ENCODE peak calls at places on chromosomes 7 and 10, in ten cellular contexts. One of them, this sample, is unnamed.

GRCh38 chr10:6738464-6738824 is 158.4 kb upstream of the PRKCQ start:
- DNase-seq in activated CD4-positive, alpha-beta T cell treated with anti-CD3 and anti-CD28 coated beads, Interleukin-2, amount 50 U/mL, for 1 hour: no peak
- DNase-seq in transverse colon: no peak
- DNase-seq in NCI-H1105: no peak
- DNase-seq in stimulated activated CD4-positive, alpha-beta T cell treated with anti-CD3 and anti-CD28 coated beads, Interleukin-15, amount 100 ng/mL, for 24 hours: no peak
- DNase-seq in effector memory CD8-positive, alpha-beta T cell: no peak
- DNase-seq in SK-N-SH: no peak
- DNase-seq in CD8-positive, alpha-beta memory T cell: no peak
- DNase-seq in stimulated activated naive CD8-positive, alpha-beta T cell treated with anti-CD3 and anti-CD28 coated beads, Interleukin-15, amount 100 ng/mL, for 72 hours: no peak
- DNase-seq in HS-27A: no peak
- DNase-seq in this sample: no peak

GRCh38 chr10:88254091-88254490 is 329.0 kb downstream of the RNLS start:
- DNase-seq in stimulated activated naive CD8-positive, alpha-beta T cell treated with anti-CD3 and anti-CD28 coated beads, Interleukin-15, amount 100 ng/mL, for 72 hours: no peak
- DNase-seq in activated CD4-positive, alpha-beta T cell treated with anti-CD3 and anti-CD28 coated beads, Interleukin-2, amount 50 U/mL, for 1 hour: no peak
- DNase-seq in transverse colon: no peak
- DNase-seq in CD8-positive, alpha-beta memory T cell: no peak
- DNase-seq in HS-27A: no peak
- DNase-seq in NCI-H1105: no peak
- DNase-seq in stimulated activated CD4-positive, alpha-beta T cell treated with anti-CD3 and anti-CD28 coated beads, Interleukin-15, amount 100 ng/mL, for 24 hours: peak
- DNase-seq in effector memory CD8-positive, alpha-beta T cell: no peak
- DNase-seq in SK-N-SH: no peak
- DNase-seq in this sample: no peak

GRCh38 chr7:149860821-149861727 is 12.7 kb upstream of the ATP6V0E2 start:
- DNase-seq in stimulated activated naive CD8-positive, alpha-beta T cell treated with anti-CD3 and anti-CD28 coated beads, Interleukin-15, amount 100 ng/mL, for 72 hours: no peak
- DNase-seq in SK-N-SH: peak
- DNase-seq in activated CD4-positive, alpha-beta T cell treated with anti-CD3 and anti-CD28 coated beads, Interleukin-2, amount 50 U/mL, for 1 hour: no peak
- DNase-seq in transverse colon: no peak
- DNase-seq in NCI-H1105: no peak
- DNase-seq in HS-27A: no peak
- DNase-seq in stimulated activated CD4-positive, alpha-beta T cell treated with anti-CD3 and anti-CD28 coated beads, Interleukin-15, amount 100 ng/mL, for 24 hours: peak
- DNase-seq in CD8-positive, alpha-beta memory T cell: no peak
- DNase-seq in effector memory CD8-positive, alpha-beta T cell: no peak
- DNase-seq in this sample: no peak

GRCh38 chr7:55078465-55079372 is 59.9 kb downstream of the EGFR start:
- DNase-seq in HS-27A: no peak
- DNase-seq in NCI-H1105: no peak
- DNase-seq in effector memory CD8-positive, alpha-beta T cell: no peak
- DNase-seq in SK-N-SH: no peak
- DNase-seq in CD8-positive, alpha-beta memory T cell: no peak
- DNase-seq in transverse colon: peak
- DNase-seq in activated CD4-positive, alpha-beta T cell treated with anti-CD3 and anti-CD28 coated beads, Interleukin-2, amount 50 U/mL, for 1 hour: no peak
- DNase-seq in stimulated activated CD4-positive, alpha-beta T cell treated with anti-CD3 and anti-CD28 coated beads, Interleukin-15, amount 100 ng/mL, for 24 hours: no peak
- DNase-seq in stimulated activated naive CD8-positive, alpha-beta T cell treated with anti-CD3 and anti-CD28 coated beads, Interleukin-15, amount 100 ng/mL, for 72 hours: no peak
- DNase-seq in this sample: no peak

GRCh38 chr10:132591166-132591971 is 53.8 kb downstream of the INPP5A start:
- DNase-seq in NCI-H1105: no peak
- DNase-seq in activated CD4-positive, alpha-beta T cell treated with anti-CD3 and anti-CD28 coated beads, Interleukin-2, amount 50 U/mL, for 1 hour: no peak
- DNase-seq in transverse colon: peak
- DNase-seq in effector memory CD8-positive, alpha-beta T cell: no peak
- DNase-seq in SK-N-SH: no peak
- DNase-seq in HS-27A: no peak
- DNase-seq in CD8-positive, alpha-beta memory T cell: no peak
- DNase-seq in stimulated activated naive CD8-positive, alpha-beta T cell treated with anti-CD3 and anti-CD28 coated beads, Interleukin-15, amount 100 ng/mL, for 72 hours: no peak
- DNase-seq in stimulated activated CD4-positive, alpha-beta T cell treated with anti-CD3 and anti-CD28 coated beads, Interleukin-15, amount 100 ng/mL, for 24 hours: no peak
- DNase-seq in this sample: no peak

GRCh38 chr10:79424221-79425073 is 21.0 kb downstream of the ZCCHC24 start:
- DNase-seq in CD8-positive, alpha-beta memory T cell: no peak
- DNase-seq in activated CD4-positive, alpha-beta T cell treated with anti-CD3 and anti-CD28 coated beads, Interleukin-2, amount 50 U/mL, for 1 hour: no peak
- DNase-seq in stimulated activated naive CD8-positive, alpha-beta T cell treated with anti-CD3 and anti-CD28 coated beads, Interleukin-15, amount 100 ng/mL, for 72 hours: no peak
- DNase-seq in NCI-H1105: no peak
- DNase-seq in effector memory CD8-positive, alpha-beta T cell: no peak
- DNase-seq in SK-N-SH: no peak
- DNase-seq in stimulated activated CD4-positive, alpha-beta T cell treated with anti-CD3 and anti-CD28 coated beads, Interleukin-15, amount 100 ng/mL, for 24 hours: no peak
- DNase-seq in HS-27A: no peak
- DNase-seq in transverse colon: no peak
- DNase-seq in this sample: no peak

GRCh38 chr10:116287906-116288501 is 15.0 kb upstream of the GFRA1 start:
- DNase-seq in HS-27A: no peak
- DNase-seq in stimulated activated CD4-positive, alpha-beta T cell treated with anti-CD3 and anti-CD28 coated beads, Interleukin-15, amount 100 ng/mL, for 24 hours: peak
- DNase-seq in SK-N-SH: peak
- DNase-seq in effector memory CD8-positive, alpha-beta T cell: no peak
- DNase-seq in NCI-H1105: peak
- DNase-seq in CD8-positive, alpha-beta memory T cell: peak
- DNase-seq in stimulated activated naive CD8-positive, alpha-beta T cell treated with anti-CD3 and anti-CD28 coated beads, Interleukin-15, amount 100 ng/mL, for 72 hours: no peak
- DNase-seq in activated CD4-positive, alpha-beta T cell treated with anti-CD3 and anti-CD28 coated beads, Interleukin-2, amount 50 U/mL, for 1 hour: no peak
- DNase-seq in transverse colon: peak
- DNase-seq in this sample: no peak

GRCh38 chr10:63713191-63714144 is 192.3 kb downstream of the REEP3 start:
- DNase-seq in stimulated activated CD4-positive, alpha-beta T cell treated with anti-CD3 and anti-CD28 coated beads, Interleukin-15, amount 100 ng/mL, for 24 hours: no peak
- DNase-seq in NCI-H1105: peak
- DNase-seq in stimulated activated naive CD8-positive, alpha-beta T cell treated with anti-CD3 and anti-CD28 coated beads, Interleukin-15, amount 100 ng/mL, for 72 hours: no peak
- DNase-seq in HS-27A: no peak
- DNase-seq in transverse colon: peak
- DNase-seq in CD8-positive, alpha-beta memory T cell: no peak
- DNase-seq in effector memory CD8-positive, alpha-beta T cell: no peak
- DNase-seq in SK-N-SH: peak
- DNase-seq in activated CD4-positive, alpha-beta T cell treated with anti-CD3 and anti-CD28 coated beads, Interleukin-2, amount 50 U/mL, for 1 hour: no peak
- DNase-seq in this sample: no peak

GRCh38 chr7:134932707-134933370 is 53.5 kb upstream of the AGBL3 start:
- DNase-seq in SK-N-SH: no peak
- DNase-seq in transverse colon: peak
- DNase-seq in HS-27A: no peak
- DNase-seq in NCI-H1105: no peak
- DNase-seq in stimulated activated naive CD8-positive, alpha-beta T cell treated with anti-CD3 and anti-CD28 coated beads, Interleukin-15, amount 100 ng/mL, for 72 hours: no peak
- DNase-seq in CD8-positive, alpha-beta memory T cell: no peak
- DNase-seq in stimulated activated CD4-positive, alpha-beta T cell treated with anti-CD3 and anti-CD28 coated beads, Interleukin-15, amount 100 ng/mL, for 24 hours: no peak
- DNase-seq in effector memory CD8-positive, alpha-beta T cell: no peak
- DNase-seq in activated CD4-positive, alpha-beta T cell treated with anti-CD3 and anti-CD28 coated beads, Interleukin-2, amount 50 U/mL, for 1 hour: no peak
- DNase-seq in this sample: no peak

GRCh38 chr7:134298902-134299683 is 17.6 kb downstream of the SLC35B4 start:
- DNase-seq in SK-N-SH: peak
- DNase-seq in transverse colon: peak
- DNase-seq in stimulated activated naive CD8-positive, alpha-beta T cell treated with anti-CD3 and anti-CD28 coated beads, Interleukin-15, amount 100 ng/mL, for 72 hours: no peak
- DNase-seq in NCI-H1105: peak
- DNase-seq in activated CD4-positive, alpha-beta T cell treated with anti-CD3 and anti-CD28 coated beads, Interleukin-2, amount 50 U/mL, for 1 hour: no peak
- DNase-seq in HS-27A: no peak
- DNase-seq in effector memory CD8-positive, alpha-beta T cell: no peak
- DNase-seq in CD8-positive, alpha-beta memory T cell: no peak
- DNase-seq in stimulated activated CD4-positive, alpha-beta T cell treated with anti-CD3 and anti-CD28 coated beads, Interleukin-15, amount 100 ng/mL, for 24 hours: no peak
- DNase-seq in this sample: no peak

GRCh38 chr7:130490888-130491771 is 755 bp upstream of the MEST start:
- DNase-seq in activated CD4-positive, alpha-beta T cell treated with anti-CD3 and anti-CD28 coated beads, Interleukin-2, amount 50 U/mL, for 1 hour: no peak
- DNase-seq in effector memory CD8-positive, alpha-beta T cell: peak
- DNase-seq in SK-N-SH: peak
- DNase-seq in stimulated activated CD4-positive, alpha-beta T cell treated with anti-CD3 and anti-CD28 coated beads, Interleukin-15, amount 100 ng/mL, for 24 hours: peak
- DNase-seq in stimulated activated naive CD8-positive, alpha-beta T cell treated with anti-CD3 and anti-CD28 coated beads, Interleukin-15, amount 100 ng/mL, for 72 hours: peak
- DNase-seq in HS-27A: no peak
- DNase-seq in transverse colon: peak
- DNase-seq in CD8-positive, alpha-beta memory T cell: peak
- DNase-seq in NCI-H1105: peak
- DNase-seq in this sample: no peak

GRCh38 chr10:1180836-1181235 is 124.7 kb downstream of the WDR37 start:
- DNase-seq in activated CD4-positive, alpha-beta T cell treated with anti-CD3 and anti-CD28 coated beads, Interleukin-2, amount 50 U/mL, for 1 hour: no peak
- DNase-seq in NCI-H1105: no peak
- DNase-seq in HS-27A: no peak
- DNase-seq in stimulated activated naive CD8-positive, alpha-beta T cell treated with anti-CD3 and anti-CD28 coated beads, Interleukin-15, amount 100 ng/mL, for 72 hours: no peak
- DNase-seq in CD8-positive, alpha-beta memory T cell: no peak
- DNase-seq in SK-N-SH: no peak
- DNase-seq in stimulated activated CD4-positive, alpha-beta T cell treated with anti-CD3 and anti-CD28 coated beads, Interleukin-15, amount 100 ng/mL, for 24 hours: no peak
- DNase-seq in effector memory CD8-positive, alpha-beta T cell: no peak
- DNase-seq in transverse colon: no peak
- DNase-seq in this sample: no peak

GRCh38 chr10:124279298-124279697 is 139.4 kb downstream of the OAT start:
- DNase-seq in HS-27A: no peak
- DNase-seq in activated CD4-positive, alpha-beta T cell treated with anti-CD3 and anti-CD28 coated beads, Interleukin-2, amount 50 U/mL, for 1 hour: no peak
- DNase-seq in SK-N-SH: no peak
- DNase-seq in stimulated activated naive CD8-positive, alpha-beta T cell treated with anti-CD3 and anti-CD28 coated beads, Interleukin-15, amount 100 ng/mL, for 72 hours: no peak
- DNase-seq in CD8-positive, alpha-beta memory T cell: no peak
- DNase-seq in NCI-H1105: no peak
- DNase-seq in stimulated activated CD4-positive, alpha-beta T cell treated with anti-CD3 and anti-CD28 coated beads, Interleukin-15, amount 100 ng/mL, for 24 hours: no peak
- DNase-seq in transverse colon: no peak
- DNase-seq in effector memory CD8-positive, alpha-beta T cell: no peak
- DNase-seq in this sample: no peak

GRCh38 chr10:61486738-61487396 is 33.7 kb upstream of the TMEM26 start:
- DNase-seq in stimulated activated naive CD8-positive, alpha-beta T cell treated with anti-CD3 and anti-CD28 coated beads, Interleukin-15, amount 100 ng/mL, for 72 hours: no peak
- DNase-seq in effector memory CD8-positive, alpha-beta T cell: no peak
- DNase-seq in transverse colon: no peak
- DNase-seq in activated CD4-positive, alpha-beta T cell treated with anti-CD3 and anti-CD28 coated beads, Interleukin-2, amount 50 U/mL, for 1 hour: no peak
- DNase-seq in HS-27A: no peak
- DNase-seq in CD8-positive, alpha-beta memory T cell: no peak
- DNase-seq in NCI-H1105: no peak
- DNase-seq in SK-N-SH: no peak
- DNase-seq in stimulated activated CD4-positive, alpha-beta T cell treated with anti-CD3 and anti-CD28 coated beads, Interleukin-15, amount 100 ng/mL, for 24 hours: no peak
- DNase-seq in this sample: no peak

This sample was measured in CD4-positive, alpha-beta memory T cell.